ENCODE peak calls at places on chromosomes 3 and 15, in eight cellular contexts. S is uterus; C is CD4-positive, alpha-beta T cell; Y is IMR-90; W is heart left ventricle; M is stomach; E is CD8-positive, alpha-beta T cell; A is breast epithelium. U is an unnamed sample.

GRCh38 chr15:99155961-99156443 is 51.1 kb downstream of the SYNM start:
- DNase-seq in S (no peak), C (no peak), Y (peak; percentile 65), W (no peak), M (no peak), E (no peak), A (no peak), U (no peak)

GRCh38 chr15:63157891-63158431 is 684 bp upstream of the RPS27L start:
- DNase-seq in S (peak; percentile 60), C (peak; percentile 6), Y (peak; percentile 85), W (peak; percentile 62), M (peak; percentile 31), E (no peak), A (peak; percentile 33), U (peak; percentile 78)

GRCh38 chr3:153289334-153289808 is 127.3 kb downstream of the RAP2B start:
- DNase-seq in S (no peak), C (no peak), Y (peak; percentile 63), W (no peak), M (no peak), E (no peak), A (no peak), U (no peak)

GRCh38 chr15:40108061-40108854 is 421 bp downstream of the BMF start:
- DNase-seq in S (peak; percentile 87), C (no peak), Y (peak; percentile 55), W (peak; percentile 86), M (peak; percentile 56), E (no peak), A (no peak), U (peak; percentile 95)

GRCh38 chr3:144770813-144771400 is 799.3 kb downstream of the DIPK2A start:
- DNase-seq in S (no peak), C (no peak), Y (peak; percentile 38), W (no peak), M (no peak), E (no peak), A (no peak), U (no peak)

GRCh38 chr3:48852151-48852550 is 4.5 kb upstream of the PRKAR2A start:
- DNase-seq in S (no peak), C (no peak), Y (no peak), W (no peak), M (no peak), E (no peak), A (no peak), U (no peak)

GRCh38 chr3:72890166-72890925 is 2.5 kb downstream of the GXYLT2 start:
- DNase-seq in S (no peak), C (no peak), Y (no peak), W (no peak), M (no peak), E (no peak), A (no peak), U (no peak)

GRCh38 chr3:16323737-16324136 is 58.7 kb downstream of the OXNAD1 start:
- DNase-seq in S (no peak), C (no peak), Y (no peak), W (no peak), M (no peak), E (no peak), A (no peak), U (no peak)

GRCh38 chr3:128784228-128784627 is 58.2 kb downstream of the RAB7A start:
- DNase-seq in S (no peak), C (peak; percentile 60), Y (no peak), W (peak; percentile 75), M (no peak), E (peak; percentile 17), A (no peak), U (no peak)

GRCh38 chr15:81514769-81515168 is 140.8 kb upstream of the TMC3 start:
- DNase-seq in S (no peak), C (no peak), Y (no peak), W (no peak), M (no peak), E (no peak), A (no peak), U (no peak)

GRCh38 chr3:55337641-55338174 is 149.4 kb downstream of the WNT5A start:
- DNase-seq in S (peak; percentile 24), C (no peak), Y (no peak), W (no peak), M (no peak), E (no peak), A (no peak), U (no peak)

GRCh38 chr15:90837052-90837621 is 31.3 kb upstream of the FURIN start:
- DNase-seq in S (no peak), C (no peak), Y (no peak), W (no peak), M (no peak), E (no peak), A (no peak), U (no peak)

GRCh38 chr15:77642019-77642418 is 9.3 kb upstream of the LINGO1 start:
- DNase-seq in S (no peak), C (no peak), Y (no peak), W (no peak), M (no peak), E (no peak), A (no peak), U (no peak)

GRCh38 chr3:34859741-34860140 is 779.6 kb upstream of the ARPP21 start:
- DNase-seq in S (no peak), C (no peak), Y (no peak), W (no peak), M (no peak), E (no peak), A (no peak), U (no peak)

GRCh38 chr3:177475266-177475665 is 278.0 kb upstream of the TBL1XR1 start:
- DNase-seq in S (no peak), C (no peak), Y (no peak), W (no peak), M (no peak), E (no peak), A (no peak), U (no peak)
- H3K27ac ChIP-seq in S (no peak overlapping the region), C (no peak overlapping the region), Y (no peak overlapping the region), W (no peak overlapping the region), M (no peak overlapping the region), E (no peak overlapping the region), A (no peak overlapping the region), U (peak overlapping the region; percentile 40)

GRCh38 chr3:53844262-53845102 is 1.7 kb downstream of the CHDH start:
- DNase-seq in S (no peak), C (no peak), Y (no peak), W (no peak), M (peak; percentile 49), E (no peak), A (no peak), U (no peak)

GRCh38 chr3:53841296-53841695 is 4.9 kb downstream of the CHDH start:
- DNase-seq in S (no peak), C (no peak), Y (no peak), W (no peak), M (peak; percentile 46), E (no peak), A (peak; percentile 48), U (no peak)

GRCh38 chr3:53843195-53844177 is 2.7 kb downstream of the CHDH start:
- DNase-seq in S (no peak), C (no peak), Y (no peak), W (no peak), M (no peak), E (no peak), A (no peak), U (no peak)

GRCh38 chr3:53845103-53845880 is 927 bp downstream of the CHDH start:
- DNase-seq in S (peak; percentile 56), C (no peak), Y (peak; percentile 13), W (peak; percentile 67), M (peak; percentile 71), E (no peak), A (peak; percentile 52), U (peak; percentile 75)

GRCh38 chr3:53842436-53843194 is 3.6 kb downstream of the CHDH start:
- DNase-seq in S (peak; percentile 46), C (no peak), Y (peak; percentile 23), W (peak; percentile 58), M (peak; percentile 89), E (no peak), A (peak; percentile 95), U (no peak)
- H3K27ac ChIP-seq in S (peak overlapping the region; percentile 65), C (no peak overlapping the region), Y (no peak overlapping the region), W (no peak overlapping the region), M (peak overlapping the region; percentile 86), E (no peak overlapping the region), A (peak overlapping the region; percentile 97), U (no peak overlapping the region)

GRCh38 chr3:12380408-12380795 is 91.5 kb downstream of the PPARG start:
- DNase-seq in S (no peak), C (no peak), Y (no peak), W (no peak), M (no peak), E (no peak), A (no peak), U (no peak)

GRCh38 chr3:12375572-12375971 is 86.7 kb downstream of the PPARG start:
- DNase-seq in S (no peak), C (no peak), Y (no peak), W (no peak), M (no peak), E (no peak), A (no peak), U (no peak)

GRCh38 chr3:12383218-12383617 is 94.3 kb downstream of the PPARG start:
- DNase-seq in S (no peak), C (no peak), Y (no peak), W (no peak), M (no peak), E (no peak), A (no peak), U (no peak)

GRCh38 chr3:12381199-12381598 is 92.3 kb downstream of the PPARG start:
- DNase-seq in S (no peak), C (no peak), Y (no peak), W (no peak), M (no peak), E (no peak), A (no peak), U (no peak)

GRCh38 chr3:12379640-12380407 is 91.0 kb downstream of the PPARG start:
- DNase-seq in S (no peak), C (no peak), Y (no peak), W (no peak), M (no peak), E (no peak), A (no peak), U (no peak)
- H3K27ac ChIP-seq in S (no peak overlapping the region), C (no peak overlapping the region), Y (no peak overlapping the region), W (no peak overlapping the region), M (no peak overlapping the region), E (no peak overlapping the region), A (no peak overlapping the region), U (no peak overlapping the region)

GRCh38 chr15:64807751-64808222 is 17.7 kb downstream of the PIF1 start:
- DNase-seq in S (no peak), C (no peak), Y (no peak), W (no peak), M (no peak), E (no peak), A (no peak), U (peak; percentile 74)

GRCh38 chr15:64804619-64805018 is 20.8 kb downstream of the PIF1 start:
- DNase-seq in S (no peak), C (no peak), Y (no peak), W (no peak), M (no peak), E (no peak), A (no peak), U (no peak)

GRCh38 chr15:64808785-64809453 is 16.5 kb downstream of the PIF1 start:
- DNase-seq in S (no peak), C (no peak), Y (no peak), W (no peak), M (no peak), E (no peak), A (no peak), U (no peak)

GRCh38 chr15:64806509-64806908 is 18.9 kb downstream of the PIF1 start:
- DNase-seq in S (no peak), C (no peak), Y (no peak), W (no peak), M (no peak), E (no peak), A (no peak), U (no peak)

GRCh38 chr15:64807051-64807749 is 18.2 kb downstream of the PIF1 start:
- DNase-seq in S (peak; percentile 43), C (no peak), Y (no peak), W (no peak), M (no peak), E (no peak), A (no peak), U (peak; percentile 86)
- H3K27ac ChIP-seq in S (peak overlapping the region; percentile 82), C (no peak overlapping the region), Y (no peak overlapping the region), W (no peak overlapping the region), M (peak overlapping the region; percentile 66), E (no peak overlapping the region), A (no peak overlapping the region), U (peak overlapping the region; percentile 89)

U was measured in sigmoid colon.